ENCODE peak calls at places on chromosomes 6 and 20, in six cellular contexts. N is left ventricle myocardium inferior, X is endothelial cell, K is H9, Y is lower leg skin, O is upper lobe of right lung. C is an unnamed sample.
A peak's percentile ranks its signal among the peaks of the same experiment; 100 is the strongest.

GRCh38 chr6:43916924-43917877 is 147.2 kb downstream of the VEGFA start:
- DNase-seq in N (no peak), X (no peak), K (no peak), Y (peak; percentile 92), O (no peak), C (no peak)

GRCh38 chr20:63406011-63406410 is 44.9 kb upstream of the CHRNA4 start:
- DNase-seq in N (no peak), X (no peak), K (no peak), Y (no peak), O (no peak), C (no peak)

GRCh38 chr6:40912158-40912946 is 126.7 kb downstream of the UNC5CL start:
- DNase-seq in N (no peak), X (peak; percentile 36), K (peak; percentile 74), Y (no peak), O (no peak), C (no peak)

GRCh38 chr6:127266892-127267741 is 453 bp downstream of the RNF146 start:
- DNase-seq in N (peak; percentile 64), X (peak; percentile 64), K (peak; percentile 72), Y (no peak), O (peak; percentile 87), C (no peak)

GRCh38 chr20:17471606-17472187 is 59.5 kb downstream of the BFSP1 start:
- DNase-seq in N (no peak), X (no peak), K (no peak), Y (no peak), O (no peak), C (no peak)

GRCh38 chr20:54116550-54117235 is 46.3 kb upstream of the BCAS1 start:
- DNase-seq in N (no peak), X (no peak), K (no peak), Y (no peak), O (no peak), C (no peak)

GRCh38 chr20:47304287-47304686 is 52.2 kb downstream of the ZMYND8 start:
- DNase-seq in N (no peak), X (no peak), K (no peak), Y (peak; percentile 12), O (peak; percentile 19), C (no peak)

GRCh38 chr6:73282876-73283275 is 19.9 kb upstream of the KHDC1 start:
- DNase-seq in N (no peak), X (no peak), K (no peak), Y (no peak), O (no peak), C (no peak)

GRCh38 chr6:108862479-108863191 is 14.4 kb downstream of the ARMC2 start:
- DNase-seq in N (peak; percentile 43), X (no peak), K (no peak), Y (no peak), O (peak; percentile 76), C (no peak)

GRCh38 chr20:33693274-33693673 is 7.1 kb upstream of the E2F1 start:
- DNase-seq in N (no peak), X (no peak), K (no peak), Y (no peak), O (no peak), C (no peak)

GRCh38 chr6:169881398-169881797 is 130.0 kb downstream of the ERMARD start:
- DNase-seq in N (no peak), X (no peak), K (no peak), Y (peak; percentile 29), O (no peak), C (no peak)

GRCh38 chr6:49835140-49835539 is 31.2 kb downstream of the CRISP1 start:
- DNase-seq in N (no peak), X (no peak), K (no peak), Y (no peak), O (no peak), C (no peak)

GRCh38 chr6:16168858-16169257 is 40.0 kb downstream of the MYLIP start:
- DNase-seq in N (no peak), X (peak; percentile 26), K (no peak), Y (no peak), O (no peak), C (no peak)

GRCh38 chr6:167904791-167905190 is 78.1 kb downstream of the AFDN start:
- DNase-seq in N (no peak), X (no peak), K (no peak), Y (no peak), O (no peak), C (no peak)

GRCh38 chr20:58552366-58552934 is 37.3 kb upstream of the APCDD1L start:
- DNase-seq in N (no peak), X (no peak), K (peak; percentile 15), Y (peak; percentile 49), O (no peak), C (no peak)

GRCh38 chr20:57835053-57835452 is 125.2 kb upstream of the PMEPA1 start:
- DNase-seq in N (no peak), X (no peak), K (peak; percentile 6), Y (no peak), O (no peak), C (no peak)

GRCh38 chr6:122947355-122947754 is 48.7 kb upstream of the CLVS2 start:
- DNase-seq in N (no peak), X (peak; percentile 57), K (peak; percentile 51), Y (no peak), O (no peak), C (no peak)

GRCh38 chr20:39913274-39913673 is 775.8 kb downstream of the MAFB start:
- DNase-seq in N (no peak), X (no peak), K (no peak), Y (no peak), O (no peak), C (no peak)
- TF ChIP-seq CTCF in N (no peak), X (no peak), K (no peak), Y (no peak), O (no peak), C (no peak)

GRCh38 chr6:139252018-139252390 is 39.8 kb downstream of the TXLNB start:
- DNase-seq in N (no peak), X (no peak), K (no peak), Y (no peak), O (no peak), C (no peak)

GRCh38 chr6:139248911-139249310 is 42.9 kb downstream of the TXLNB start:
- DNase-seq in N (no peak), X (no peak), K (no peak), Y (no peak), O (no peak), C (no peak)

GRCh38 chr6:139249387-139249786 is 42.4 kb downstream of the TXLNB start:
- DNase-seq in N (no peak), X (no peak), K (no peak), Y (no peak), O (no peak), C (no peak)

GRCh38 chr6:139251377-139252017 is 40.3 kb downstream of the TXLNB start:
- DNase-seq in N (no peak), X (no peak), K (no peak), Y (no peak), O (no peak), C (no peak)

DNA sequence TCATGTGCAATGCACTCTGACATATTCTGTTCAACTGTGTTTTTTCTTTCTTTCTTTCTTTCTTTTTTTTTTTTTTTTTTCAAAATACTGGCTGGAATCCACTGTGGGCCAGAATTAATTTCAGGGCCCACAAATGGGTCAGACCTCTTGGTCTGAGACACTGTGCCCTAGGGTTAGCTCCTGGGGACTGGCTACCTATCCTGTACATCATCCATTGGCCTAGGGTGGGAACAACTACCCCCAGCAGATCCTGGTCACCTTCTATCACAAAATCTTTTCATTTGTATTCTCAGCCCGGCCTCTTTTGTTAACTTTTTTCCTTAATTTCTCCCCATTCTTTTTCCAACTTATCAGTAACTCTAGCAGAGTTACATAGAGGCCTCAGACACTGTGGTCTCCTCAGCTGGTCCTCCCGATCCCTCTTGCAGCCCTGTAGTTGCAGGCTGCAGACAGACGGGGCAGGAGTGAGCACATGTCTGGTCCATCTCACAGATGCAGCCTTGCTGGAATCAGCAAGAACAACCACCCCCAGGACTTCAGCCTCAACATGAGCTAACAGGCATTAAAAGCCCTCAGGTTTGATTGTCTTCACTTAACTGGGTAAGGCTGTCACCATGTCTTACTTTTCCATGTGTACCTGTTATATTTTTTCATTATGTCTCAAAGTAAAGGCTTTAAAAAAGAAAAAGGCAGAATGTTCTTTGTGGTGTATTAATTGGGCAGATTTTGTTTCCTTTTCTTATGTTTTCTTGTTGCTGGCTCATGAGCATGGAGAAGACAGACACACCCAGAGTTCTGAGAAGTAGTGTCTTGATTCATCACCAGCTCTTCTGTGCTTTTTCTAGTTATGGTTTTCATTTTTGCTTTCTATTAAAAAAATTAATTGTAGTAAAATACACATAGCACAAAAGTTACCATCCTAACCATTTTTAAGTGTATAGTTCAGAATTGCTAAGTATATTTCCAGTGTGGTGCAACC is 41.2 kb downstream of the TXLNB start:
- DNase-seq in N (peak; percentile 52), X (peak; percentile 74), K (peak; percentile 84), Y (peak; percentile 91), O (no peak), C (peak; percentile 21)
- TF ChIP-seq CTCF in N (peak; percentile 81), X (peak; percentile 43), K (peak; percentile 80), Y (peak; percentile 29), O (peak; percentile 66), C (peak; percentile 64)

GRCh38 chr6:71886184-71887005 is at the start of gene RIMS1:
- DNase-seq in N (no peak), X (peak; percentile 66), K (peak; percentile 72), Y (no peak), O (peak; percentile 69), C (peak; percentile 61)
- TF ChIP-seq CTCF in N (peak; percentile 25), X (no peak), K (peak; percentile 51), Y (no peak), O (peak; percentile 19), C (peak; percentile 61)

GRCh38 chr6:11447265-11447664 is 90.3 kb upstream of the TMEM170B start:
- DNase-seq in N (no peak), X (no peak), K (no peak), Y (no peak), O (no peak), C (no peak)
- TF ChIP-seq CTCF in N (no peak), X (no peak), K (no peak), Y (no peak), O (no peak), C (no peak)

DNA sequence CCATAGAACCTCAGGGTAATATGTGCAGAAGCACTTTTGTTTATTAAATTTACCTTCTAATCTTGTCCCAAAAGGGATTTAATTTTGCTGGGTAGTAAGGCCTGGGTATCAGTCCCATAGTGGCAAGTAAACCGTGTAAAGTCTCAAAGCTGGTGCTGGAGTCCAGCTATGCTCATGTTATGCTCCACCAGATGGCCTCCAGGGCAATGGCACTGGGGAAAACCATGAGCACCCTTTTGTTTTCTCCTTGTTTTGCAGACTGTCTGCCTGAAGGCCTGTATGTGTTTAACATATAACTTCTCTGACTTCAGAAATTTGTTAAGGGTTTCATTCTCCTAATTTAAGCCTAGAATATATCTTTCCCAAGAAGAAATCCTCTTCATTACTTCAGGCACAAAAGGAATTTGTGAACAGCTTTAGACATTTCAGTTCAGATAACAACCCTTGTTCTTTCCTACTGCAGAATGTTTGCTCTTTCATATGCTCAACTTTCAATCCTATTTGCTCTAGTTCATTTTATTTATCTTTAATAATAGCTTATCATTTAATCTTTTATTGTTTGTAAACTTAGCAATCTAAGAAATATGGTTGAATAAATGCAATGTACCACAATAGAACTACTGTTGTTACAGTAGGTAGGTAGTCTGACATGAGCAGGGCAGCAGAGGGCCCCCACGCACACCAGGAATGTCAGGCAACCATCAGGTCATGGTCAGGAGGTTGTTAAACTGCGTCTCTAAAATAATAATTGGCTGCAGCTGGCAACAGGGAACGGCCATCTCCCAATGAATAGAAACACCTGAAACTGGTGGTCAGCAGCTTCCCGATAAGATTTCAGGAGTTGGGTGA is 162.8 kb downstream of the TENT5A start:
- DNase-seq in N (no peak), X (no peak), K (no peak), Y (no peak), O (no peak), C (no peak)
- TF ChIP-seq CTCF in N (no peak), X (no peak), K (no peak), Y (no peak), O (no peak), C (no peak)

C was measured in progenitor cell of endocrine pancreas.